ENCODE peak calls at places on chromosomes 2 and 18, in seven cellular contexts. C is fibroblast of lung, F is IMR-90, T is kidney epithelial cell, W is right atrium auricular region, X is GM20000, L is nephron progenitor cell. O is an unnamed sample.

GRCh38 chr18:26134110-26134509 is 441 bp downstream of the PSMA8 start:
- DNase-seq in X (no peak), T (no peak), L (no peak), C (no peak), F (no peak), W (no peak), O (no peak)

GRCh38 chr18:62325806-62326645 is 916 bp downstream of the TNFRSF11A start:
- DNase-seq in L (peak), X (peak), F (peak), C (peak), W (no peak), T (no peak), O (peak)

GRCh38 chr2:232891621-232892071 is 21.6 kb downstream of the SNORC start:
- DNase-seq in T (peak), L (no peak), W (no peak), F (peak), C (peak), X (no peak), O (peak)

GRCh38 chr2:23705771-23706612 is 220.9 kb downstream of the ATAD2B start:
- DNase-seq in C (no peak), X (peak), L (no peak), W (peak), F (no peak), T (no peak), O (no peak)

GRCh38 chr2:81853331-81853730 is 1548.8 kb upstream of the LRRTM1 start:
- DNase-seq in W (no peak), T (no peak), X (no peak), F (peak), C (peak), L (no peak), O (no peak)

GRCh38 chr2:241948901-241949735 is 79.6 kb downstream of the RTP5 start:
- DNase-seq in X (no peak), W (no peak), L (no peak), T (no peak), F (no peak), C (no peak), O (no peak)

GRCh38 chr2:223545830-223546229 is 56.3 kb downstream of the SCG2 start:
- DNase-seq in X (no peak), L (no peak), W (no peak), T (no peak), C (peak), F (peak), O (peak)

GRCh38 chr2:54657664-54658083 is 65.8 kb upstream of the EML6 start:
- DNase-seq in L (peak), C (no peak), X (peak), T (no peak), W (no peak), F (peak), O (peak)

GRCh38 chr2:102181919-102182635 is 4.7 kb upstream of the IL1RL2 start:
- DNase-seq in L (no peak), C (no peak), X (no peak), T (no peak), W (no peak), F (no peak), O (no peak)

GRCh38 chr2:149902104-149902503 is 314.5 kb upstream of the MMADHC start:
- DNase-seq in X (no peak), W (no peak), F (no peak), T (no peak), C (peak), L (no peak), O (no peak)

GRCh38 chr2:131031875-131032274 is 61.4 kb downstream of the FAM168B start:
- DNase-seq in F (no peak), W (peak), L (no peak), C (no peak), X (no peak), T (no peak), O (no peak)

GRCh38 chr18:27967938-27968803 is 208.8 kb downstream of the CDH2 start:
- DNase-seq in C (peak), F (peak), L (no peak), W (no peak), T (no peak), X (no peak), O (peak)

GRCh38 chr2:237542001-237542704 is 24.2 kb upstream of the PRLH start:
- DNase-seq in X (no peak), W (no peak), T (no peak), C (no peak), L (no peak), F (no peak), O (no peak)

GRCh38 chr2:85076618-85077274 is 56.4 kb upstream of the TCF7L1 start:
- DNase-seq in F (no peak), C (no peak), L (no peak), X (no peak), W (no peak), T (no peak), O (no peak)

GRCh38 chr2:109521233-109521632 is 92.5 kb downstream of the SEPTIN10 start:
- DNase-seq in X (no peak), F (no peak), W (no peak), C (no peak), L (no peak), T (no peak), O (no peak)

DNA sequence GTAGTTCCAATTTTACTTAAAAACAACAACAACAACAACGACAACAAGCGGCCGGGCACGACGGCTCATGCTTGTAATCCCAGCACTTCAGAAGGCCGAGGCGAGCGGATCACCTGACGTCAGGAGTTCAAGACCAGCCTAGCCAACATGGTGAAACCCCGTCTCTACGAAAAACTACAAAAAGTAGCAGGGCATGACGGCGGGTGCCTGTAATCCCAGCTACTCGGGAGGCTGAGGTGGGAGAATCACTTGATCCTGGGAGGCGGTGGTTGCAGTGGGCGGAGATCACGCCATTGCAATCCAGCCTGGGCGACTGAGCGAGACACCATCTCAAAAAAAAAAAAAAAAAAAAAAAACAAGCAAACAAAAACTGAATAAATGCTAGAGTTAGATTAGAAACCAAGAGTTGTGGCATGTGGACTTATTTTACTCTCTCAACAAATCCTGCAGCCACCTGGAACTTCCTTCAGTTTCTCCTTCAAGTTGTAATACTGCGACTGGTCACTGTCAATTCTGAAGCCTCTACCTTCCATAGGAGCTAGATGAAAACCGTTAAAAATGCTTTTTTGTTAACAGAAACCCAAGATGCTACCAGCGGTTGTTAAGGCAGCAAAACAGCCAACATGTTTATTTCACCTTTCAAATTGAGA is 1.3 kb downstream of the ATP5F1A start:
- DNase-seq in X (peak), T (no peak), W (no peak), L (no peak), C (peak), F (no peak), O (peak)
- TF ChIP-seq CTCF in X (no peak), T (no peak), W (no peak), L (no peak), C (no peak), F (no peak), O (no peak)

GRCh38 chr18:24672165-24672950 is 211.9 kb downstream of the HRH4 start:
- DNase-seq in T (no peak), L (no peak), F (peak), W (no peak), C (no peak), X (no peak), O (no peak)
- TF ChIP-seq CTCF in T (peak), L (no peak), F (peak), W (no peak), C (peak), X (no peak), O (no peak)

GRCh38 chr2:25339791-25340339 is 1.9 kb downstream of the DNMT3A start:
- DNase-seq in F (no peak), L (peak), T (no peak), W (no peak), C (no peak), X (no peak), O (no peak)
- TF ChIP-seq CTCF in F (no peak), L (no peak), T (no peak), W (no peak), C (no peak), X (no peak), O (peak)

GRCh38 chr2:27977623-27978312 is 87.2 kb downstream of the BABAM2 start:
- DNase-seq in C (peak), W (no peak), T (peak), F (peak), X (no peak), L (no peak), O (peak)

GRCh38 chr2:27972311-27972710 is 81.8 kb downstream of the BABAM2 start:
- DNase-seq in W (no peak), L (no peak), X (no peak), F (no peak), C (no peak), T (no peak), O (no peak)

GRCh38 chr2:27973592-27973991 is 83.1 kb downstream of the BABAM2 start:
- DNase-seq in F (peak), L (no peak), C (peak), X (no peak), W (no peak), T (no peak), O (peak)
- TF ChIP-seq CTCF in F (peak), L (no peak), C (peak), X (no peak), W (no peak), T (peak), O (peak)

GRCh38 chr2:393711-394696 is 106.1 kb upstream of the ALKAL2 start:
- DNase-seq in T (peak), X (no peak), C (peak), F (no peak), W (no peak), L (no peak), O (peak)
- TF ChIP-seq CTCF in T (no peak), X (no peak), C (no peak), F (no peak), W (no peak), L (no peak), O (no peak)